ENCODE peak calls at places on chromosomes 11 and 22, in four cellular contexts. Z, S, G and U are unnamed samples.

GRCh38 chr11:114343020-114343419 is 46.8 kb downstream of the NNMT start:
- DNase-seq in G (no peak), Z (no peak), S (no peak), U (no peak)

GRCh38 chr22:39312410-39312809 is 7.0 kb downstream of the RPL3 start:
- DNase-seq in Z (no peak), S (no peak), G (no peak), U (no peak)

GRCh38 chr22:17822087-17822486 is 47.8 kb upstream of the BID start:
- DNase-seq in S (no peak), G (no peak), Z (no peak), U (no peak)

GRCh38 chr11:68099474-68100405 is 21.4 kb downstream of the CHKA start:
- DNase-seq in S (no peak), G (no peak), Z (no peak), U (no peak)

GRCh38 chr11:128763224-128763623 is 69.4 kb downstream of the FLI1 start:
- DNase-seq in G (no peak), Z (no peak), S (no peak), U (no peak)

GRCh38 chr22:37169947-37170688 is 17.9 kb downstream of the C1QTNF6 start:
- DNase-seq in G (no peak), Z (no peak), S (no peak), U (no peak)

GRCh38 chr11:91966368-91966767 is 258.2 kb upstream of the FAT3 start:
- DNase-seq in Z (no peak), S (no peak), G (no peak), U (no peak)

GRCh38 chr22:43529461-43529860 is 117.6 kb downstream of the MPPED1 start:
- DNase-seq in G (no peak), S (no peak), Z (no peak), U (no peak)

GRCh38 chr22:46592390-46592872 is 27.8 kb upstream of the GRAMD4 start:
- DNase-seq in S (peak), Z (no peak), G (no peak), U (no peak)

GRCh38 chr11:2423157-2424025 is 20.9 kb downstream of the TRPM5 start:
- DNase-seq in G (no peak), S (no peak), Z (no peak), U (no peak)

GRCh38 chr11:132858203-132858602 is 674.1 kb downstream of the OPCML start:
- DNase-seq in S (no peak), Z (no peak), G (no peak), U (no peak)

GRCh38 chr11:413120-414081 is 1.4 kb downstream of the SIGIRR start:
- DNase-seq in G (no peak), Z (no peak), S (no peak), U (no peak)